ENCODE peak calls at places on chromosomes 6 and 20, in five cellular contexts. B, G, S, A and T are unnamed samples.

GRCh38 chr20:41969656-41970055 is 351.5 kb upstream of the CHD6 start:
- DNase-seq in B (no peak), G (no peak), S (no peak), A (no peak), T (no peak)

GRCh38 chr6:14454467-14454763 is 336.8 kb downstream of the CD83 start:
- DNase-seq in B (no peak), G (no peak), S (no peak), A (no peak), T (no peak)

GRCh38 chr20:48732081-48732829 is 95.5 kb downstream of the PREX1 start:
- DNase-seq in B (no peak), G (no peak), S (no peak), A (no peak), T (no peak)

GRCh38 chr6:112773217-112773616 is 426.1 kb downstream of the RFPL4B start:
- DNase-seq in B (no peak), G (peak; percentile 53), S (no peak), A (no peak), T (no peak)

GRCh38 chr6:118551063-118551672 is 3.1 kb downstream of the PLN start:
- DNase-seq in B (peak; percentile 37), G (peak; percentile 86), S (peak; percentile 56), A (peak; percentile 45), T (peak; percentile 79)

GRCh38 chr20:40120827-40121226 is 568.2 kb downstream of the MAFB start:
- DNase-seq in B (no peak), G (no peak), S (no peak), A (no peak), T (no peak)

GRCh38 chr6:133833905-133834304 is 55.0 kb upstream of the TCF21 start:
- DNase-seq in B (no peak), G (no peak), S (no peak), A (no peak), T (peak; percentile 29)

GRCh38 chr6:88358846-88359245 is 192.7 kb upstream of the CNR1 start:
- DNase-seq in B (no peak), G (peak; percentile 53), S (no peak), A (no peak), T (no peak)

GRCh38 chr6:154457881-154458284 is 52.6 kb downstream of the CNKSR3 start:
- DNase-seq in B (no peak), G (no peak), S (peak; percentile 64), A (no peak), T (no peak)

GRCh38 chr6:166658115-166658791 is 31.2 kb upstream of the RPS6KA2 start:
- DNase-seq in B (no peak), G (no peak), S (no peak), A (no peak), T (no peak)

GRCh38 chr20:26295006-26295405 is 598.4 kb upstream of the ZNF337 start:
- DNase-seq in B (no peak), G (no peak), S (no peak), A (no peak), T (no peak)

GRCh38 chr20:16498526-16499140 is 74.6 kb downstream of the KIF16B start:
- DNase-seq in B (no peak), G (peak; percentile 10), S (peak; percentile 82), A (no peak), T (no peak)

GRCh38 chr20:32780749-32781402 is 18.7 kb downstream of the DNMT3B start:
- DNase-seq in B (no peak), G (no peak), S (no peak), A (peak; percentile 46), T (no peak)

GRCh38 chr6:16562498-16562897 is 198.8 kb downstream of the ATXN1 start:
- DNase-seq in B (no peak), G (peak; percentile 79), S (no peak), A (no peak), T (peak; percentile 10)

GRCh38 chr6:44661221-44661609 is 273.7 kb downstream of the CDC5L start:
- DNase-seq in B (no peak), G (peak; percentile 83), S (peak; percentile 34), A (peak; percentile 64), T (no peak)

GRCh38 chr6:104566411-104566810 is 293.3 kb downstream of the HACE1 start:
- DNase-seq in B (no peak), G (peak; percentile 0), S (peak; percentile 74), A (no peak), T (no peak)

GRCh38 chr6:116969211-116969863 is 92.3 kb downstream of the RFX6 start:
- DNase-seq in B (peak; percentile 57), G (peak; percentile 66), S (peak; percentile 64), A (peak; percentile 58), T (peak; percentile 39)

GRCh38 chr6:158039571-158040050 is 57.9 kb downstream of the SYNJ2 start:
- DNase-seq in B (no peak), G (no peak), S (peak; percentile 60), A (no peak), T (peak; percentile 51)

GRCh38 chr6:150229775-150230561 is 87.1 kb downstream of the PPP1R14C start:
- DNase-seq in B (no peak), G (peak; percentile 90), S (peak; percentile 27), A (peak; percentile 57), T (no peak)

GRCh38 chr6:112019619-112020018 is 34.3 kb upstream of the CCN6 start:
- DNase-seq in B (no peak), G (no peak), S (no peak), A (no peak), T (no peak)

GRCh38 chr6:135909737-135910387 is 58.4 kb downstream of the PDE7B start:
- DNase-seq in B (peak; percentile 76), G (peak; percentile 57), S (peak; percentile 74), A (peak; percentile 88), T (no peak)

GRCh38 chr20:43658068-43658722 is 8.7 kb upstream of the MYBL2 start:
- DNase-seq in B (no peak), G (peak; percentile 63), S (peak; percentile 53), A (no peak), T (peak; percentile 77)

DNA sequence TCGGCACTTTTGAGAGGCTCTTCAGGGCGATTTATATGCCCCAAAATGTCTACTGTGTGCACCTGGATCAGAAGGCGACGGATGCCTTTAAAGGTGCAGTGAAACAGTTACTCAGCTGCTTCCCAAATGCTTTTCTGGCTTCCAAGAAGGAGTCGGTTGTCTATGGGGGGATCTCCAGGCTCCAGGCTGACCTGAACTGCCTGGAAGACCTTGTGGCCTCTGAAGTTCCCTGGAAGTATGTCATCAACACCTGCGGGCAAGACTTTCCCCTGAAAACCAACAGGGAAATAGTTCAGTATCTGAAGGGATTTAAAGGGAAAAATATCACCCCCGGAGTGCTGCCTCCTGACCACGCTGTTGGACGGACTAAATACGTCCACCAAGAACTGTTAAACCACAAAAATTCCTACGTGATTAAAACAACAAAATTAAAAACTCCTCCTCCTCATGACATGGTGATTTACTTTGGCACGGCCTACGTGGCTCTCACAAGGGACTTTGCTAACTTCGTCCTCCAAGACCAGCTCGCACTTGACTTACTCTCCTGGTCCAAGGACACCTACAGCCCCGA is 8.2 kb downstream of the GCNT2 start:
- DNase-seq in B (no peak), G (no peak), S (peak; percentile 60), A (no peak), T (no peak)
- H3K4me2 ChIP-seq in B (no peak overlapping the region), G (no peak overlapping the region), S (peak overlapping the region; percentile 83), A (no peak overlapping the region), T (no peak overlapping the region)

GRCh38 chr6:138865480-138866101 is 69.7 kb downstream of the ECT2L start:
- DNase-seq in B (no peak), G (no peak), S (no peak), A (no peak), T (no peak)
- H3K4me2 ChIP-seq in B (no peak overlapping the region), G (no peak overlapping the region), S (no peak overlapping the region), A (no peak overlapping the region), T (no peak overlapping the region)

GRCh38 chr6:5942591-5942990 is 64.1 kb downstream of the NRN1 start:
- DNase-seq in B (no peak), G (peak; percentile 59), S (no peak), A (no peak), T (no peak)
- H3K4me2 ChIP-seq in B (no peak overlapping the region), G (peak overlapping the region; percentile 3), S (no peak overlapping the region), A (no peak overlapping the region), T (no peak overlapping the region)

GRCh38 chr6:90444125-90444745 is 142.6 kb downstream of the MAP3K7 start:
- DNase-seq in B (no peak), G (no peak), S (no peak), A (peak; percentile 34), T (no peak)
- H3K4me2 ChIP-seq in B (no peak overlapping the region), G (no peak overlapping the region), S (no peak overlapping the region), A (no peak overlapping the region), T (no peak overlapping the region)

DNA sequence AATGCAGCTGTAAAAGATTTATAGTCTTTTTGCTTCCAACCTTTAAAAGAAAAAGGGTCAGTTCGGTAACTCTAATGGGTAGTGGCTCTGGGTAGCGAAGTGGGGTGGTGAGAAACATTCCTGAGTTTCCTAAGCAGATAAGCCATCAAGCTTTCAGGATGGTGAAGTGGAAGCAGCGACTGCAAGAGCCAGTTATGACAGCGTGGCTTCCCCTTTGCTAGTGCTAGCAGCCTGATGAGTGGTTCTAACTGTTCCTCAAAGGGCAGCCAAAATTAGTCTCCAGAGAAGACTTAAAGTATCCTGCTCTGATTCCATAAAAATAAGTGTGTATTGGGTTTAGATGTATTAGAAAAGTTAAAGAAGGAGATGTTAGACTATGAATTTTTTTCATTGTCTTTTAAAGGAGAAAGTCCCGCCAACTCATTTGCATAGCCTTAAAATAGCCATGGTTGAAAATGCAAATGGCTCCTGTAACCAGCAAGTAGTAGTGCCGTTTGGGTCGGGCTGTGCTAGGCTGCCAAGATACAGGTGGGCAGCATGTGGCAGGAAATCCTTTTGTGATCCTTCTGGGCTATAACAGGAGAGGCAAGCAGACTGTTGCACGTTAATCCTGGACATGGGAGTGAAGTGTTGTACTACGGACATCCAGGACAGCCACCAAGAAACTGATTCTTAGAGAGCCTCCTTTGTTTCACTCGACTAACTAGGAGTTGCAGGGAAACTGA is 18.0 kb downstream of the ELOVL2 start:
- DNase-seq in B (no peak), G (no peak), S (no peak), A (peak; percentile 75), T (peak; percentile 68)
- H3K4me2 ChIP-seq in B (no peak overlapping the region), G (no peak overlapping the region), S (no peak overlapping the region), A (peak overlapping the region; percentile 26), T (no peak overlapping the region)

GRCh38 chr6:31114970-31115849 is 610 bp downstream of the PSORS1C1 start:
- DNase-seq in B (peak; percentile 58), G (peak; percentile 84), S (peak; percentile 72), A (peak; percentile 70), T (peak; percentile 19)
- H3K4me2 ChIP-seq in B (peak overlapping the region; percentile 92), G (peak overlapping the region; percentile 73), S (peak overlapping the region; percentile 84), A (no peak overlapping the region), T (peak overlapping the region; percentile 38)

GRCh38 chr6:127514396-127515227 is 4.5 kb downstream of the MTCL3 start:
- DNase-seq in B (no peak), G (peak; percentile 83), S (no peak), A (peak; percentile 80), T (peak; percentile 42)
- H3K4me2 ChIP-seq in B (peak overlapping the region; percentile 78), G (peak overlapping the region; percentile 84), S (no peak overlapping the region), A (peak overlapping the region; percentile 97), T (peak overlapping the region; percentile 81)

GRCh38 chr6:52360028-52360427 is 1.9 kb upstream of the PAQR8 start:
- DNase-seq in B (no peak), G (no peak), S (no peak), A (no peak), T (peak; percentile 46)
- H3K4me2 ChIP-seq in B (no peak overlapping the region), G (no peak overlapping the region), S (no peak overlapping the region), A (no peak overlapping the region), T (no peak overlapping the region)